ENCODE peak calls at places on chromosomes 11 and 22, in four cellular contexts. H is Panc1, F is lower lobe of right lung, U is fibroblast of lung. R is an unnamed sample.

GRCh38 chr22:35708453-35708852 is 9.2 kb upstream of the APOL5 start:
- DNase-seq in H (no peak), F (no peak), U (peak), R (no peak)

GRCh38 chr11:69949327-69949726 is 128.8 kb upstream of the ANO1 start:
- DNase-seq in H (peak), F (no peak), U (peak), R (no peak)

GRCh38 chr11:111469200-111469599 is 43.0 kb downstream of the BTG4 start:
- DNase-seq in H (no peak), F (no peak), U (no peak), R (peak)

GRCh38 chr11:108237058-108237481 is 14.2 kb downstream of the ATM start:
- DNase-seq in H (no peak), F (no peak), U (no peak), R (peak)

GRCh38 chr11:108084811-108085210 is 36.6 kb upstream of the ACAT1 start:
- DNase-seq in H (no peak), F (no peak), U (no peak), R (no peak)

GRCh38 chr11:82718841-82719240 is 14.8 kb downstream of the FAM181B start:
- DNase-seq in H (no peak), F (no peak), U (no peak), R (no peak)

GRCh38 chr11:36391062-36391461 is 95.0 kb downstream of the PRR5L start:
- DNase-seq in H (no peak), F (no peak), U (no peak), R (no peak)

GRCh38 chr11:95789506-95790122 is at the start of gene FAM76B:
- DNase-seq in H (peak), F (peak), U (peak), R (peak)

GRCh38 chr11:1234771-1235614 is 12.1 kb downstream of the MUC5B start:
- DNase-seq in H (no peak), F (peak), U (no peak), R (no peak)

GRCh38 chr11:123083623-123084029 is 21.7 kb upstream of the HSPA8 start:
- DNase-seq in H (peak), F (no peak), U (peak), R (no peak)

GRCh38 chr11:17428930-17429329 is 40.5 kb upstream of the KCNJ11 start:
- DNase-seq in H (no peak), F (no peak), U (no peak), R (no peak)

GRCh38 chr11:86041975-86042378 is 26.9 kb downstream of the PICALM start:
- DNase-seq in H (peak), F (no peak), U (peak), R (peak)

GRCh38 chr11:105000797-105001196 is 22.2 kb downstream of the CASP5 start:
- DNase-seq in H (peak), F (peak), U (no peak), R (peak)

GRCh38 chr11:118618115-118618990 is 10.9 kb downstream of the PHLDB1 start:
- DNase-seq in H (no peak), F (peak), U (peak), R (no peak)

GRCh38 chr11:110525883-110526282 is 96.1 kb downstream of the FDX1 start:
- DNase-seq in H (no peak), F (no peak), U (peak), R (peak)

GRCh38 chr11:119571311-119571710 is 148.3 kb upstream of the THY1 start:
- DNase-seq in H (no peak), F (no peak), U (no peak), R (no peak)

GRCh38 chr11:8049084-8049483 is 31.9 kb upstream of the TUB start:
- DNase-seq in H (no peak), F (no peak), U (no peak), R (no peak)

GRCh38 chr22:37189011-37189466 is 992 bp upstream of the C1QTNF6 start:
- DNase-seq in H (no peak), F (no peak), U (no peak), R (no peak)

GRCh38 chr22:27876684-27877083 is 42.4 kb downstream of the PITPNB start:
- DNase-seq in H (no peak), F (no peak), U (no peak), R (no peak)

GRCh38 chr22:32103648-32104326 is 55.3 kb downstream of the C22orf42 start:
- DNase-seq in H (no peak), F (no peak), U (peak), R (peak)

GRCh38 chr22:38314992-38315800 is 2.0 kb downstream of the CSNK1E start:
- DNase-seq in H (no peak), F (no peak), U (peak), R (no peak)

GRCh38 chr22:33167998-33168397 is 109.8 kb upstream of the SYN3 start:
- DNase-seq in H (no peak), F (no peak), U (no peak), R (no peak)

GRCh38 chr11:86192858-86193257 is 51.7 kb upstream of the EED start:
- DNase-seq in H (no peak), F (no peak), U (no peak), R (no peak)

GRCh38 chr22:37409557-37409956 is 17.7 kb downstream of the ELFN2 start:
- DNase-seq in H (no peak), F (no peak), U (no peak), R (no peak)

GRCh38 chr11:126080206-126080941 is 17.7 kb upstream of the CDON start:
- DNase-seq in H (no peak), F (no peak), U (no peak), R (no peak)

GRCh38 chr11:130295657-130296056 is 19.1 kb downstream of the ZBTB44 start:
- DNase-seq in H (no peak), F (no peak), U (no peak), R (no peak)

GRCh38 chr11:67369275-67369674 is 4.1 kb downstream of the CLCF1 start:
- DNase-seq in H (no peak), F (no peak), U (no peak), R (no peak)

DNA sequence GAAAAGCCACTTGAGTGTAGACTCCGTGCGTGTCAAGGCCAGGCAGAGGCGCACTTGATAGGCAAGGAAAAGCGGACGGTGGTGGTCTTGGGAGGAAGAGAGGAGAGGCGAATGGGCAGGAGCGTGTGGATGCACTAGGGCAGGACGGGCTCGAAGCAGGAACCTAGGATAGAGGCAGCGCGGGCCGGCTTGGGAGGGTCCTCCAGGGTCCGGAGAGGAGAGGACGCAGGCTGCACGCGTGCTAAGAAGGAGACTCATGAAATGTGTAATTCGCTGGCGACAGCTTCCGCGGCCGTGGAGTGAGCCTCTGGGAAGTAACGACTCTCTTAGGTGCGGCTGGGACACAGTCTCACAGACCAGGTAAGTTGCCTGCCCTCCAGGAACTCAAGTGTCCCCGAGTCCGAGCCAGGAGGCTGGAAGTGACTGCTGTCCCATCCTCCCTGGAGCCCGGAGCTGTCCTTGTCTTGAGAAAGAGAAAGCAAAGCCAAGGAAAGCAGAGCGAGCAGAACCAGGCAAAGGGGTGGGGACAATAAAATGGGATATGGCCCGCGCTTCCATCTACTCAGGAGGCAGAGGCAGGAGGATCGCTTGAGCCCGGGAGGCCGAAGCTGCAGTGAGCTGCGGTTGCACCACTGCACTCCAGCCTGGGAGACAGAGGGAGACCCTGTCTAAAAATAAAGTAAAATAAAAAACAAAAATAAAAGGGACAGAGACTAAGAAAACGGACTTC is 824 bp upstream of the IL17RA start:
- DNase-seq in H (no peak), F (no peak), U (no peak), R (no peak)
- H3K4me3 ChIP-seq in H (peak), F (peak), U (peak), R (peak)

DNA sequence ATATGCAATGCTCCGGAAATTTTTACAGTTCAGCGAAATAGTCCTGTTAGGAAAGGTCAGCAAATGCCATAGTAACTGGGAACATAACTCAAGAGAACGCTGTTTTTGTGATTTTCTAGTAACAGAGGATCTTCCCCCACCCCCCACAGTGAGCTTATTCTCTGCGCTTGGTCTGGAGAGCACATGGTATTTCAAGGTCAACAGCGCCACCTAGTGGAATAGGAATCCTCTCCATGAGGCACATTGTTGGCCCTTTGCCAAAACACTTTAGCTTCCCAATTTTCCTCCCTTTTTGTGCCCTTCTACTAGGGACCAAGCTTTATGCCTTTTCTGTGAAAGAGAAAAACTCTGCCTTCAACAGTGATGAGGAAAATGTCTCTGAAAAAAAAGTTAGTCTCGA is 13.2 kb upstream of the OR4C12 start:
- DNase-seq in H (peak), F (no peak), U (peak), R (peak)
- H3K4me3 ChIP-seq in H (no peak), F (no peak), U (no peak), R (no peak)

GRCh38 chr22:45006101-45006872 is 3.5 kb downstream of the PHF21B start:
- DNase-seq in H (no peak), F (no peak), U (no peak), R (no peak)
- H3K4me3 ChIP-seq in H (peak), F (peak), U (no peak), R (no peak)

GRCh38 chr11:15969701-15970329 is 386.5 kb downstream of the SOX6 start:
- DNase-seq in H (no peak), F (no peak), U (peak), R (no peak)

GRCh38 chr11:15967166-15967565 is 389.2 kb downstream of the SOX6 start:
- DNase-seq in H (no peak), F (no peak), U (peak), R (no peak)

GRCh38 chr11:15968461-15969130 is 387.8 kb downstream of the SOX6 start:
- DNase-seq in H (no peak), F (no peak), U (peak), R (no peak)

GRCh38 chr11:15969281-15969680 is 387.1 kb downstream of the SOX6 start:
- DNase-seq in H (peak), F (no peak), U (peak), R (no peak)

GRCh38 chr11:15967966-15968365 is 388.4 kb downstream of the SOX6 start:
- DNase-seq in H (no peak), F (no peak), U (peak), R (no peak)
- H3K4me3 ChIP-seq in H (no peak), F (no peak), U (no peak), R (no peak)

GRCh38 chr11:101128571-101129202 is 926 bp downstream of the PGR start:
- DNase-seq in H (no peak), F (peak), U (no peak), R (no peak)
- H3K4me3 ChIP-seq in H (peak), F (peak), U (peak), R (no peak)

DNA sequence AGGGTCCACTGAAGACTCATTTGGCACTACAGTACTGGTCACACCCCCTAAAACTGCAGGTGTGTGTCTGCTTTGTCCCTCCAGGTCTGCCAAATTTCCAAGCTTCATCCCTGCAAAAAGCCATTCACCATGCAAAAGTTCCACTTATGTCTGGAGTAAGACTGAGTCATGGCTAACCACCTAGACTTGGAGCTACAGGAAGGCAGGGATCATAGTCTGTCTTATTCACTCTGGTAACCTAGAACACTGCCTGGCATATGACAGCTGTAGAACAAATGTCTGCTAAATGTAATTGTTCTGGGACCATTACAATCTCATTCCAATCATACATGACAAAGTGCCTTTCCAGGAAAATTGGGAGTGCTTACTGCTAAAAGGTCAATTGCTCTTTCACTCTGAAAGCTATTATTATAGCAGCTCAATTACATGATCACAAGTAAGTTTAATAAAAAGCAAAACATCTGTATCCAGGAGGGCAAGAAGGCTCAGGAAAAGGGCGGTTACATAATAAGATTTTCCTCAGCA is 99.1 kb upstream of the CHRM4 start:
- DNase-seq in H (no peak), F (no peak), U (no peak), R (no peak)
- H3K4me3 ChIP-seq in H (no peak), F (no peak), U (no peak), R (no peak)

GRCh38 chr11:116192509-116193206 is 580.1 kb downstream of the BUD13 start:
- DNase-seq in H (no peak), F (no peak), U (no peak), R (no peak)
- H3K4me3 ChIP-seq in H (no peak), F (peak), U (no peak), R (no peak)

DNA sequence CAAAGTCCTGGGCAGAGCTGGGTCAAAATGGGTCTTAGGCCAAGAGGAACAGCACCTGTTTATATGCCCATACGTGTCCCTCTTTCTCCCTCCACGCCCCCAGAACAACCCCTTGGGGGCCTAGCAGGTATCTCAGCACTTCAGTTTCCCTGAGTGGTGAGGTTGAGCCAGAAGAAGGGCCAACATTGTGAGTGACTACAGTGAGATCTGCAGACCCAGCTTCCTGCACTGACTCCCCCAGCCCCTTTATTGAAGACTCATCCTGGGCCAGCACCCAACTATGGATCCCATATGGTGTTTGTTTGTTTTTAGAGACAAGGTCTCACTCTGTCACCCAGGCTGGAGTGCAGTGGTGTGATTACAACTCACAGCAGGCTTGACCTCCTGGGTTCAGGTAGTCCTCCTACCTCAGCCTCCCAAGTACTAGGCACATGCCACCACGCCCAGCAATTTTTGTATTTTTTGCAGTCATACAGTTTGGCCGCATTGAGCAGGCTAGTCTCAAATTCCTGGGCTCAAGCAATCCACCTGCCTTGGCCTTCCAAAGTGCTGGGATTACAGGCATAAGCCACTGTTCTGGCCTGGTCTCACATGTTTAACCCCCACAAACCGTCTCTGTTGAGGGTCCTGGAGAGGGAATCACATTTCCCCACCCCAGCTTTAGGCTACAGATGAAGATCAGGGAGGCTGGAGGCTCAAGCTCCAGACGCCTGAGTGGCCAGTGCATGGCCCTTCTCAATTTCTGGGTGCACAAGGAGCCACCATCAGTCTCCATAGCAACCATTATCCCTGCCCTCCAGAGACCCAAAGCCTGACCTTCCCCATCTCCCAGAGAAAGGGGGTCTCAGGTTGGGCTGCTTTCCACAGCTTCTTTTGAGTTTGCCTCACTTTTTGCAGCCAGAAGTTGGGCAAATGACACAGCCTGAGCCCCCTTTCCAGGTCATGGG is 1.7 kb upstream of the LARGE2 start:
- DNase-seq in H (no peak), F (peak), U (no peak), R (no peak)
- H3K4me3 ChIP-seq in H (no peak), F (no peak), U (no peak), R (no peak)